ENCODE peak calls at places on chromosomes 5 and 9, in nine cellular contexts. R is ovary, B is IMR-90, A is left ventricle myocardium inferior, S is OCI-LY7, O is HepG2, H is right lobe of liver, G is cardiac muscle cell, E is fibroblast of pulmonary artery. T is an unnamed sample.

GRCh38 chr9:127215266-127216209 is 49.0 kb upstream of the GARNL3 start:
- DNase-seq in R (no peak), B (no peak), A (no peak), S (no peak), O (no peak), H (peak; percentile 28), G (no peak), E (no peak), T (no peak)

GRCh38 chr9:6218099-6218502 is 2.5 kb downstream of the IL33 start:
- DNase-seq in R (no peak), B (peak; percentile 49), A (no peak), S (no peak), O (no peak), H (no peak), G (peak; percentile 93), E (peak; percentile 97), T (no peak)

GRCh38 chr9:35728041-35728971 is 3.7 kb downstream of the TLN1 start:
- DNase-seq in R (peak; percentile 74), B (peak; percentile 90), A (peak; percentile 79), S (peak; percentile 63), O (peak; percentile 91), H (peak; percentile 74), G (peak; percentile 97), E (peak; percentile 96), T (peak; percentile 87)

GRCh38 chr5:177605078-177605477 is 5.1 kb downstream of the B4GALT7 start:
- DNase-seq in R (no peak), B (no peak), A (no peak), S (no peak), O (no peak), H (peak; percentile 33), G (no peak), E (no peak), T (no peak)

GRCh38 chr5:137190031-137190430 is 309.1 kb downstream of the SPOCK1 start:
- DNase-seq in R (no peak), B (no peak), A (no peak), S (no peak), O (no peak), H (no peak), G (no peak), E (no peak), T (no peak)

GRCh38 chr9:20417695-20418094 is 204.6 kb downstream of the MLLT3 start:
- DNase-seq in R (no peak), B (no peak), A (no peak), S (no peak), O (no peak), H (no peak), G (peak; percentile 23), E (no peak), T (peak; percentile 40)

GRCh38 chr9:92463989-92464388 is 18.3 kb downstream of the ASPN start:
- DNase-seq in R (no peak), B (peak; percentile 96), A (no peak), S (no peak), O (no peak), H (no peak), G (peak; percentile 79), E (peak; percentile 79), T (no peak)

GRCh38 chr5:143064207-143064606 is 294.0 kb downstream of the ARHGAP26 start:
- DNase-seq in R (no peak), B (peak; percentile 57), A (no peak), S (no peak), O (no peak), H (no peak), G (peak; percentile 60), E (peak; percentile 64), T (no peak)

GRCh38 chr9:124365045-124365444 is 50.2 kb downstream of the PSMB7 start:
- DNase-seq in R (no peak), B (no peak), A (no peak), S (no peak), O (no peak), H (no peak), G (no peak), E (no peak), T (no peak)

GRCh38 chr5:173233347-173234128 is 1.5 kb downstream of the NKX2-5 start:
- DNase-seq in R (no peak), B (no peak), A (no peak), S (no peak), O (no peak), H (no peak), G (no peak), E (no peak), T (no peak)

GRCh38 chr5:42992035-42992570 is 48.0 kb downstream of the ANXA2R start:
- DNase-seq in R (peak; percentile 32), B (peak; percentile 88), A (peak; percentile 84), S (no peak), O (peak; percentile 71), H (peak; percentile 78), G (peak; percentile 94), E (peak; percentile 95), T (peak; percentile 95)

GRCh38 chr5:8756498-8757084 is 789.3 kb downstream of the SEMA5A start:
- DNase-seq in R (no peak), B (peak; percentile 60), A (no peak), S (peak; percentile 45), O (no peak), H (no peak), G (peak; percentile 70), E (peak; percentile 78), T (peak; percentile 23)

GRCh38 chr5:34464820-34465219 is 191.3 kb upstream of the RAI14 start:
- DNase-seq in R (no peak), B (no peak), A (no peak), S (no peak), O (no peak), H (no peak), G (no peak), E (no peak), T (peak; percentile 35)

GRCh38 chr5:1911773-1912235 is 29.1 kb upstream of the IRX4 start:
- DNase-seq in R (no peak), B (no peak), A (no peak), S (no peak), O (no peak), H (no peak), G (no peak), E (no peak), T (no peak)

GRCh38 chr5:17340363-17340762 is 122.9 kb downstream of the BASP1 start:
- DNase-seq in R (no peak), B (peak; percentile 21), A (no peak), S (no peak), O (no peak), H (no peak), G (peak; percentile 16), E (no peak), T (no peak)

GRCh38 chr5:125043781-125044391 is 297.4 kb upstream of the ZNF608 start:
- DNase-seq in R (no peak), B (peak; percentile 56), A (peak; percentile 78), S (no peak), O (no peak), H (peak; percentile 96), G (peak; percentile 70), E (peak; percentile 76), T (no peak)

GRCh38 chr5:180803181-180804128 is 849 bp upstream of the MGAT1 start:
- DNase-seq in R (peak; percentile 62), B (no peak), A (peak; percentile 73), S (peak; percentile 88), O (peak; percentile 48), H (peak; percentile 74), G (peak; percentile 39), E (no peak), T (peak; percentile 95)

GRCh38 chr5:88049156-88049555 is 219.5 kb downstream of the TMEM161B start:
- DNase-seq in R (no peak), B (no peak), A (no peak), S (no peak), O (no peak), H (no peak), G (no peak), E (no peak), T (no peak)

GRCh38 chr5:41832430-41832829 is 37.8 kb downstream of the OXCT1 start:
- DNase-seq in R (no peak), B (no peak), A (no peak), S (no peak), O (no peak), H (no peak), G (no peak), E (no peak), T (no peak)

GRCh38 chr9:128683340-128684064 is 5.5 kb upstream of the SET start:
- DNase-seq in R (peak; percentile 54), B (peak; percentile 19), A (peak; percentile 41), S (peak; percentile 87), O (no peak), H (peak; percentile 67), G (peak; percentile 89), E (peak; percentile 82), T (peak; percentile 90)

GRCh38 chr5:150771034-150771795 is 7.3 kb upstream of the SMIM3 start:
- DNase-seq in R (no peak), B (no peak), A (no peak), S (no peak), O (no peak), H (no peak), G (no peak), E (no peak), T (no peak)

GRCh38 chr9:26656003-26656940 is 236.3 kb downstream of the CAAP1 start:
- DNase-seq in R (no peak), B (peak; percentile 15), A (no peak), S (peak; percentile 5), O (peak; percentile 2), H (no peak), G (peak; percentile 6), E (peak; percentile 5), T (peak; percentile 21)
- TF ChIP-seq CTCF in R (no peak), B (peak; percentile 32), A (no peak), S (peak; percentile 71), O (peak; percentile 39), H (peak; percentile 12), G (peak; percentile 26), E (peak; percentile 22), T (peak; percentile 34)

GRCh38 chr9:4787876-4788275 is 4.9 kb upstream of the RCL1 start:
- DNase-seq in R (no peak), B (no peak), A (no peak), S (no peak), O (no peak), H (no peak), G (no peak), E (no peak), T (no peak)
- H3K4me3 ChIP-seq in R (no peak overlapping the region), B (no peak overlapping the region), A (no peak overlapping the region), S (no peak overlapping the region), O (no peak overlapping the region), H (no peak overlapping the region), G (no peak overlapping the region), E (no peak overlapping the region), T (no peak overlapping the region)

GRCh38 chr5:74766348-74766886 is 500 bp downstream of the GFM2 start:
- DNase-seq in R (no peak), B (peak; percentile 64), A (no peak), S (peak; percentile 60), O (peak; percentile 19), H (no peak), G (peak; percentile 77), E (peak; percentile 51), T (no peak)
- TF ChIP-seq CTCF in R (no peak), B (peak; percentile 45), A (peak; percentile 58), S (peak; percentile 72), O (peak; percentile 38), H (peak; percentile 31), G (peak; percentile 55), E (peak; percentile 29), T (no peak)

DNA sequence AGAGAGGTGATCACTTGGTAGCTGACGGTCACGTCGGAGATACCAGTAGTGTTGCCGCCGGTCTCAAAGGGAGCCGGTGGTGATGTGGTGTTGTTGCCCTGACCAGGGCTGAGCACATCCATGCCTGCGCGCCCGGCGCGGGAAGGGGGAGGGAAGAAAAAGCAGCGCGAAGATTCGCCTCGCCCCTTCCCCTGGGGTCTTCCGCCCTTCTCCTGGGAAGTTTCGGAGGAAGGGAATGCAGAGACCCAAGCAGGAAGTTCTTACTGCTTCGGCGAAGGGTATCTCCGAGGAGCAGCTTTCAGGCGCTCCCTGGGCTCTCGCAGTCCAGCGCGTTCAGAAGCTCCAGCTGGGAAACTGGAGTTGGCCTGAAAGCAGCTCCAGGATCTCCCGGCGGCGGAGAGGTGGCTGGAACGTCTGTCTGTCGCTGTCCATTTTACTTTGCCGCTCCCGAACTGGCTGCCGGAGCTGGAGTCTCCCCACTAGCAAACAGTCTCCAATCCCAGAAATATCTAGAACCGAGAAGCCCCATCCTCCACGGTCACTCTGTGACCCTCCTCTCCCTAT is 565 bp downstream of the HTR1A start:
- DNase-seq in R (peak; percentile 36), B (no peak), A (no peak), S (no peak), O (no peak), H (no peak), G (no peak), E (no peak), T (no peak)
- H3K4me3 ChIP-seq in R (no peak overlapping the region), B (no peak overlapping the region), A (no peak overlapping the region), S (no peak overlapping the region), O (no peak overlapping the region), H (no peak overlapping the region), G (no peak overlapping the region), E (no peak overlapping the region), T (no peak overlapping the region)

T was measured in GM12865.